ENCODE peak calls at places on chromosome 20, in six cellular contexts. W is RWPE1, U is foreskin keratinocyte, R is mucosa of descending colon, T is HFF-Myc, K is GM20000. E is an unnamed sample.

GRCh38 chr20:34337544-34337943 is 25.5 kb upstream of the ITCH start:
- DNase-seq in U (no peak), K (no peak), R (no peak), T (no peak), W (no peak), E (no peak)

GRCh38 chr20:3068075-3068474 is 3.3 kb upstream of the OXT start:
- DNase-seq in U (no peak), R (no peak), W (no peak), K (peak; percentile 10), T (no peak), E (no peak)

GRCh38 chr20:59723607-59724456 is 119.5 kb downstream of the PHACTR3 start:
- DNase-seq in R (no peak), T (no peak), W (no peak), U (no peak), K (no peak), E (no peak)

GRCh38 chr20:3436864-3437574 is 29.6 kb upstream of the DNAAF9 start:
- DNase-seq in W (no peak), T (no peak), U (no peak), R (no peak), K (no peak), E (no peak)

GRCh38 chr20:59402697-59403096 is 102.3 kb downstream of the EDN3 start:
- DNase-seq in W (no peak), U (no peak), K (no peak), T (no peak), R (no peak), E (no peak)

GRCh38 chr20:63619505-63619904 is 7.4 kb downstream of the GMEB2 start:
- DNase-seq in U (no peak), T (no peak), K (no peak), W (no peak), R (peak; percentile 20), E (no peak)

GRCh38 chr20:32390999-32391398 is 32.9 kb downstream of the ASXL1 start:
- DNase-seq in K (no peak), U (no peak), R (no peak), W (no peak), T (no peak), E (no peak)

GRCh38 chr20:32516985-32517873 is 67.9 kb downstream of the NOL4L start:
- DNase-seq in U (no peak), K (no peak), R (peak; percentile 41), W (no peak), T (no peak), E (no peak)

GRCh38 chr20:10249822-10250221 is 31.2 kb downstream of the SNAP25 start:
- DNase-seq in K (no peak), T (no peak), U (no peak), R (no peak), W (no peak), E (no peak)

GRCh38 chr20:5195655-5196054 is 68.8 kb downstream of the CDS2 start:
- DNase-seq in U (peak; percentile 32), T (no peak), W (no peak), K (no peak), R (no peak), E (no peak)

GRCh38 chr20:62557425-62557824 is 81.6 kb upstream of the GATA5 start:
- DNase-seq in R (no peak), U (no peak), T (no peak), W (peak; percentile 57), K (no peak), E (peak; percentile 41)

GRCh38 chr20:15838466-15838865 is 734.8 kb downstream of the KIF16B start:
- DNase-seq in U (no peak), T (no peak), W (no peak), K (no peak), R (no peak), E (no peak)

GRCh38 chr20:15846446-15846845 is 726.8 kb downstream of the KIF16B start:
- DNase-seq in T (no peak), K (no peak), U (no peak), R (no peak), W (no peak), E (no peak)

GRCh38 chr20:15848126-15848525 is 725.1 kb downstream of the KIF16B start:
- DNase-seq in W (no peak), T (no peak), R (no peak), U (no peak), K (no peak), E (no peak)

GRCh38 chr20:15847415-15847814 is 725.8 kb downstream of the KIF16B start:
- DNase-seq in W (no peak), T (no peak), U (no peak), R (no peak), K (no peak), E (no peak)

GRCh38 chr20:15842872-15843271 is 730.4 kb downstream of the KIF16B start:
- DNase-seq in R (no peak), U (peak; percentile 15), T (no peak), W (no peak), K (peak; percentile 7), E (no peak)
- TF ChIP-seq CTCF in R (no peak), U (no peak), T (no peak), W (no peak), K (peak; percentile 13), E (no peak)

DNA sequence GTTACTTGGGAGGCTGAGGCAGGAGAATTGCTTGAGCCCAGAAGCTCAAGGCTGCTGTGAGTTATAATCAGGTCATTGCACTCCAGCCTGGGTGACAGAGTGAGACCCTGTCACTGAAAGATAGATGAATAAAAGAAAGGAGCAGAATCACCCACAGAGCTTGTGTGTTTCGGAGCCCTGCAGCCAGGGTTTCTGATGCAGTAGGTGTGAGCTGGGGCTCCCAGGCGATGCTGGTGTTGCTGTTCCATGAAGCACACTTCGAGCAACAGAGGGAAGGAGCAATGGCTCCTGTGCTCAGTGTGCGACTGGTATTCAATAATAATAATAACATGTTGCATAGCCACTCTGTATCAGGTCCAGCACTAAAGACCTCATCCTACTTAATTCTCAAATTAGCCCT is 197.5 kb upstream of the CST7 start:
- DNase-seq in K (no peak), U (no peak), W (no peak), R (no peak), T (no peak), E (no peak)
- TF ChIP-seq CTCF in K (no peak), U (no peak), W (no peak), R (no peak), T (no peak), E (no peak)

GRCh38 chr20:37914672-37915433 is 11.9 kb downstream of the VSTM2L start:
- DNase-seq in U (no peak), K (no peak), W (no peak), T (no peak), R (no peak), E (no peak)
- TF ChIP-seq CTCF in U (no peak), K (no peak), W (no peak), T (no peak), R (no peak), E (no peak)

DNA sequence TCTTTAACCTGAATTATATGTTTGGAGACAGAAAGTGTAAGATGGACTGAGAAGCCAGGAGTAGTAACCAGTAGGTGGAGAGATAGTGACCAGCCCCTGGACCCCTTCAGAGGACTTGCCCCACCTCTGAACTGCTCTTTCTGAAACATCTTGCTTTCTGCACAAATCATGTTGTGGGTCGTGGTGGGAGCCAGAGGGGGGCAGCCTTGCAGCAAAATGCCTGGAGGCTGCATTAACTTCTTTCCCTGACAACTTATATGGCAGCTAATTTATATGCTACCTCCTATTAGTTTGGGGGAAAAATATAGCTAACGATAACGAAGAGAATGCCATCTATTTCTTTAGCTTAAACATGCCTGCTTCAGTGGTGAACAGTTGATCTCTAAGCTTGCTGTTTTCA is 859.8 kb downstream of the MAFB start:
- DNase-seq in R (no peak), T (no peak), U (no peak), W (no peak), K (peak; percentile 9), E (no peak)
- TF ChIP-seq CTCF in R (no peak), T (peak; percentile 48), U (peak; percentile 23), W (no peak), K (no peak), E (no peak)

DNA sequence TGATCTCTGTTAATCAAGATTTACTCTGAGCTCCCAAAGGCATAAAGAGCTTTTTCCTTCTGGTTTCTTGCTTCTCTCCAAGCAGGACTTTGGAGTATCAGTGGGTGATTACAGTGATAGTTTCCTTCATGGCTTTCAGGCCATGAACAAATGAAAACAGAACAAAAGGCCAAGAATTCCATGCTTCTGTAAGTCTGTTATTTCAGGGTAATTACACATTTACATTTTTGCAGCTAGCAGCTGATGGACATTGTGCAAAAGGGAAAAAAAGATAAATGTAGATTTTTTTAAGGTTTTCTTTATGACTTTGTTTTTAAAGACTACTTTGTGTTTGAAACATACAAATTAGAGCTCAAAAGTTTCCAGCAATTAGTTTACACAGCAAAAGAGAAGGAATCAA is 441.6 kb downstream of the PLCB1 start:
- DNase-seq in T (no peak), U (no peak), R (no peak), K (no peak), W (no peak), E (no peak)
- TF ChIP-seq CTCF in T (no peak), U (no peak), R (no peak), K (no peak), W (no peak), E (no peak)

E was measured in Calu3.